ENCODE peak calls at places on chromosomes 16 and 17, in six cellular contexts. W is lung, H is fibroblast of lung, U is pancreas, M is vagina, G is MM.1S. P is an unnamed sample.
A peak's percentile ranks its signal among the peaks of the same experiment; 100 is the strongest.

GRCh38 chr16:23501291-23501690 is 9.0 kb downstream of the GGA2 start:
- DNase-seq in M (no peak), U (no peak), W (no peak), G (no peak), H (no peak), P (no peak)

GRCh38 chr17:76497979-76498885 is 3.0 kb downstream of the RHBDF2 start:
- DNase-seq in M (no peak), W (peak; percentile 68), U (peak; percentile 87), G (no peak), H (peak; percentile 84), P (no peak)

GRCh38 chr16:85173077-85173980 is 61.1 kb upstream of the CIBAR2 start:
- DNase-seq in G (no peak), M (no peak), W (no peak), U (no peak), H (peak; percentile 97), P (no peak)

GRCh38 chr17:45227101-45227591 is 5.5 kb downstream of the FMNL1 start:
- DNase-seq in M (no peak), U (no peak), G (peak; percentile 89), H (no peak), W (no peak), P (no peak)

GRCh38 chr17:75723201-75723930 is 2.1 kb downstream of the ITGB4 start:
- DNase-seq in H (no peak), G (no peak), W (no peak), M (no peak), U (no peak), P (no peak)

GRCh38 chr17:11561281-11561680 is 37.0 kb upstream of the DNAH9 start:
- DNase-seq in W (no peak), M (peak; percentile 77), G (no peak), U (no peak), H (no peak), P (no peak)

GRCh38 chr17:78658281-78658785 is 81.1 kb upstream of the DNAH17 start:
- DNase-seq in H (peak; percentile 64), M (no peak), G (no peak), W (no peak), U (peak; percentile 30), P (no peak)

GRCh38 chr16:84143784-84144199 is 1.2 kb downstream of the HSDL1 start:
- DNase-seq in G (no peak), M (no peak), H (no peak), W (no peak), U (no peak), P (peak; percentile 27)

GRCh38 chr16:2228161-2228824 is 4.9 kb downstream of the E4F1 start:
- DNase-seq in M (no peak), H (no peak), G (no peak), U (no peak), W (no peak), P (no peak)

GRCh38 chr17:29514792-29515191 is 52.0 kb downstream of the ABHD15 start:
- DNase-seq in U (no peak), G (no peak), H (peak; percentile 24), W (no peak), M (no peak), P (no peak)

GRCh38 chr17:37774508-37774907 is 29.6 kb upstream of the HNF1B start:
- DNase-seq in M (no peak), G (peak; percentile 96), W (no peak), U (no peak), H (no peak), P (no peak)

GRCh38 chr17:41796066-41796895 is 9.8 kb upstream of the JUP start:
- DNase-seq in M (no peak), H (no peak), G (no peak), U (no peak), W (no peak), P (no peak)

GRCh38 chr17:77233635-77234334 is 93.0 kb downstream of the SEC14L1 start:
- DNase-seq in U (no peak), W (no peak), H (peak; percentile 89), M (no peak), G (peak; percentile 90), P (no peak)

GRCh38 chr16:67820608-67821259 is 14.0 kb downstream of the TSNAXIP1 start:
- DNase-seq in H (no peak), U (no peak), W (no peak), G (no peak), M (no peak), P (no peak)

GRCh38 chr17:34051046-34051445 is 204.0 kb upstream of the CCL2 start:
- DNase-seq in W (no peak), M (no peak), U (no peak), G (no peak), H (no peak), P (no peak)

GRCh38 chr16:67661101-67661661 is 421 bp downstream of the PARD6A start:
- DNase-seq in U (peak; percentile 69), W (no peak), G (peak; percentile 49), M (no peak), H (peak; percentile 56), P (no peak)

GRCh38 chr17:77836557-77837041 is 121.9 kb upstream of the TNRC6C start:
- DNase-seq in W (no peak), U (no peak), H (peak; percentile 87), M (no peak), G (no peak), P (no peak)

GRCh38 chr17:79388556-79389295 is 222.1 kb downstream of the RBFOX3 start:
- DNase-seq in G (peak; percentile 54), H (peak; percentile 19), W (peak; percentile 43), U (peak; percentile 84), M (no peak), P (no peak)

GRCh38 chr17:2893422-2893914 is 97.2 kb downstream of the RAP1GAP2 start:
- DNase-seq in M (no peak), H (peak; percentile 27), G (no peak), W (no peak), U (peak; percentile 87), P (no peak)

GRCh38 chr16:70685061-70685937 is 554 bp downstream of the MTSS2 start:
- DNase-seq in M (no peak), U (peak; percentile 80), G (no peak), W (no peak), H (no peak), P (no peak)

GRCh38 chr17:73292031-73292531 is 19.7 kb downstream of the CDC42EP4 start:
- DNase-seq in M (no peak), G (no peak), U (peak; percentile 69), H (peak; percentile 85), W (no peak), P (no peak)

GRCh38 chr16:89015271-89015859 is 38.4 kb upstream of the CBFA2T3 start:
- DNase-seq in M (no peak), W (no peak), G (no peak), U (peak; percentile 46), H (no peak), P (no peak)

GRCh38 chr16:870856-871561 is 70.5 kb upstream of the GNG13 start:
- DNase-seq in W (no peak), M (no peak), H (no peak), G (no peak), U (peak; percentile 44), P (no peak)

GRCh38 chr16:5971106-5971505 is 873.5 kb upstream of the EEF2KMT start:
- DNase-seq in M (no peak), H (no peak), G (no peak), U (no peak), W (no peak), P (no peak)

GRCh38 chr16:21167360-21167759 is 8.9 kb downstream of the LDAF1 start:
- DNase-seq in W (no peak), M (no peak), U (no peak), G (no peak), H (peak; percentile 98), P (no peak)

GRCh38 chr16:11377156-11377555 is 31.9 kb downstream of the RMI2 start:
- DNase-seq in H (no peak), G (no peak), W (no peak), U (no peak), M (no peak), P (no peak)

GRCh38 chr17:28716740-28717577 is 709 bp downstream of the RAB34 start:
- DNase-seq in M (no peak), H (peak; percentile 48), G (no peak), U (no peak), W (no peak), P (no peak)

DNA sequence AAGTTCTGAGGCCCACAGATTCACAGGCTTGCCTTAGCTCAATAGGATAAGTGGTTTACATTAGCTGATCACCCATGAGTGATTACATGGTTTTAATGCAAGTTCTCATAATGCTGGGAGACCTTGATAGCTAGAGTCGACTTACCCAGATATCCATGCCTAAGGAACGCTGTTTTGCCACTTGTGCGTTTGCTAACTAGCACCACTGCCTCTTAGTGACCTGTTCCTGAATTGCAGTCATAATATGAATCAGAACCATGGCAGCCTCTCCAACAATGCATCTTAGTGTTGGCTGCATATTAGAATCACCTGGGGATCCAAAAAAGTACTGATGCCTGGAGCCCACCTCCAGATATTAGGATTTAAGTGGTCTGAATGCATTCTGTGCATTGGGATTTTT is 251.1 kb upstream of the CDH5 start:
- DNase-seq in W (no peak), U (no peak), M (no peak), G (no peak), H (no peak), P (no peak)
- H3K27ac ChIP-seq in W (no peak overlapping the region), U (no peak overlapping the region), M (no peak overlapping the region), G (no peak overlapping the region), H (no peak overlapping the region), P (no peak overlapping the region)

DNA sequence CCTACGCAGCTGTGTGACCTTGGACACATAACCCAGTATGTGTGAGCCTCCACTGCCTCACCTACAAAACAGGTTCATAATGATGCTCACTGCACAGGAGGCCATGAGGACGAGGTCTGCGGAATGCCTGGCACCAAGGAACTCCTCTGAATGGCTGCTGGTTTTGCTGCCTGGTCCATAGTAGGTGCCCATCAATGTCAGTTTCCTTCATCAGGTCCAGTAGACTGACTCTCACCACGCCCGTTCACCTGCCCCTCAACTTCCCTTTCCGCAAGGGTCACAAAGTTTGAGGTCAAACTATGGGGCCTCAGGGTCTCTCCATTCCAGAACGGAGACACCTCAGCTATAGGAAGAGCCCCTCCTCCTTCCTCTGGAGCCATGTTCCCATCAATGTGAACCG is 8.8 kb downstream of the PNMT start:
- DNase-seq in G (no peak), H (no peak), U (no peak), M (no peak), W (no peak), P (no peak)
- H3K4me3 ChIP-seq in G (no peak overlapping the region), H (no peak overlapping the region), U (no peak overlapping the region), M (no peak overlapping the region), W (no peak overlapping the region), P (no peak overlapping the region)

GRCh38 chr17:48513097-48513496 is 17.7 kb downstream of the HOXB1 start:
- DNase-seq in U (no peak), M (no peak), W (no peak), G (no peak), H (no peak), P (peak; percentile 69)

GRCh38 chr17:48515925-48516900 is 14.6 kb downstream of the HOXB1 start:
- DNase-seq in M (no peak), U (no peak), G (no peak), W (no peak), H (no peak), P (no peak)

GRCh38 chr17:48513653-48514482 is 16.9 kb downstream of the HOXB1 start:
- DNase-seq in U (no peak), W (no peak), G (peak; percentile 24), H (no peak), M (no peak), P (no peak)

GRCh38 chr17:48517478-48517877 is 13.3 kb downstream of the HOXB1 start:
- DNase-seq in H (no peak), G (no peak), W (no peak), U (no peak), M (no peak), P (no peak)

GRCh38 chr17:48514483-48514876 is 16.3 kb downstream of the HOXB1 start:
- DNase-seq in H (no peak), M (no peak), G (no peak), U (no peak), W (no peak), P (no peak)
- H3K27me3 ChIP-seq in H (peaks cover 5% of the 10 kb centered on the region), M (no peaks in the 10 kb centered on the region), G (no peaks in the 10 kb centered on the region), U (peaks cover 2% of the 10 kb centered on the region), W (no peaks in the 10 kb centered on the region), P (peaks cover 8% of the 10 kb centered on the region)

GRCh38 chr17:21209511-21210175 is 4.3 kb downstream of the TMEM11 start:
- DNase-seq in W (peak; percentile 64), G (no peak), M (no peak), U (no peak), H (no peak), P (no peak)
- H3K27ac ChIP-seq in W (peak overlapping the region; percentile 73), G (no peak overlapping the region), M (peak overlapping the region; percentile 34), U (no peak overlapping the region), H (no peak overlapping the region), P (no peak overlapping the region)